ENCODE peak calls at places on chromosomes 4 and X, in eight cellular contexts. I is effector memory CD4-positive, alpha-beta T cell; B is stomach; F is left lung; H is left ventricle myocardium inferior; M is kidney; X is mucosa of descending colon; V is prostate gland. G is an unnamed sample. For H3K4me1, the result is how much of the 10 kb centered on the place peaks cover.

GRCh38 chrX:153778684-153779101 is 2.1 kb upstream of the SRPK3 start:
- DNase-seq in I (no peak), B (no peak), F (peak), H (no peak), M (peak), X (no peak), V (no peak), G (no peak)

GRCh38 chr4:54637325-54637724 is 20.4 kb upstream of the KIT start:
- DNase-seq in I (no peak), B (no peak), F (no peak), H (no peak), M (no peak), X (no peak), V (no peak), G (no peak)

GRCh38 chrX:143994206-143994605 is 110.3 kb downstream of the UBE2NL start:
- DNase-seq in I (no peak), B (no peak), F (no peak), H (no peak), M (no peak), X (no peak), V (no peak), G (no peak)

GRCh38 chr4:153523171-153523757 is 57.1 kb downstream of the TMEM131L start:
- DNase-seq in I (no peak), B (no peak), F (no peak), H (no peak), M (no peak), X (no peak), V (no peak), G (no peak)

GRCh38 chrX:149512225-149512885 is 7.2 kb upstream of the IDS start:
- DNase-seq in I (peak), B (peak), F (no peak), H (peak), M (no peak), X (peak), V (peak), G (peak)

GRCh38 chr4:136858911-136859310 is 673.4 kb downstream of the PCDH18 start:
- DNase-seq in I (no peak), B (no peak), F (no peak), H (no peak), M (no peak), X (no peak), V (no peak), G (no peak)

GRCh38 chrX:65707153-65707552 is 39.7 kb downstream of the MSN start:
- DNase-seq in I (no peak), B (no peak), F (no peak), H (no peak), M (no peak), X (no peak), V (no peak), G (no peak)

GRCh38 chr4:24472514-24473308 is 111.6 kb downstream of the DHX15 start:
- DNase-seq in I (peak), B (peak), F (peak), H (peak), M (peak), X (peak), V (peak), G (peak)

GRCh38 chr4:151700566-151701316 is 60.1 kb downstream of the GATB start:
- DNase-seq in I (no peak), B (no peak), F (no peak), H (no peak), M (no peak), X (no peak), V (no peak), G (no peak)

GRCh38 chr4:173371292-173372192 is 788 bp downstream of the SAP30 start:
- DNase-seq in I (peak), B (peak), F (peak), H (peak), M (peak), X (peak), V (peak), G (peak)

GRCh38 chr4:70849277-70849676 is 9.6 kb upstream of the GRSF1 start:
- DNase-seq in I (no peak), B (no peak), F (no peak), H (no peak), M (no peak), X (no peak), V (no peak), G (no peak)

GRCh38 chrX:51614353-51614752 is 4.4 kb downstream of the CENPVL3 start:
- DNase-seq in I (no peak), B (no peak), F (no peak), H (no peak), M (no peak), X (no peak), V (no peak), G (no peak)

GRCh38 chr4:41061482-41062185 is 152.7 kb downstream of the APBB2 start:
- DNase-seq in I (no peak), B (no peak), F (no peak), H (no peak), M (no peak), X (no peak), V (no peak), G (no peak)

GRCh38 chr4:20444599-20445337 is 193.1 kb downstream of the SLIT2 start:
- DNase-seq in I (no peak), B (no peak), F (no peak), H (no peak), M (no peak), X (no peak), V (no peak), G (no peak)

GRCh38 chr4:8189551-8190466 is 9.3 kb upstream of the SH3TC1 start:
- DNase-seq in I (no peak), B (no peak), F (peak), H (no peak), M (peak), X (no peak), V (no peak), G (no peak)

GRCh38 chrX:34903316-34903715 is 39.3 kb upstream of the FAM47B start:
- DNase-seq in I (no peak), B (no peak), F (no peak), H (no peak), M (no peak), X (no peak), V (no peak), G (no peak)

GRCh38 chr4:31545330-31545729 is 825.2 kb downstream of the PCDH7 start:
- DNase-seq in I (no peak), B (no peak), F (no peak), H (no peak), M (no peak), X (no peak), V (no peak), G (no peak)

GRCh38 chr4:176708771-176709311 is 83.9 kb downstream of the VEGFC start:
- DNase-seq in I (no peak), B (no peak), F (no peak), H (no peak), M (no peak), X (no peak), V (no peak), G (no peak)

GRCh38 chr4:184457530-184458249 is 16.7 kb downstream of the IRF2 start:
- DNase-seq in I (no peak), B (no peak), F (no peak), H (no peak), M (no peak), X (no peak), V (no peak), G (no peak)

GRCh38 chr4:184453402-184454160 is 20.8 kb downstream of the IRF2 start:
- DNase-seq in I (no peak), B (peak), F (no peak), H (no peak), M (no peak), X (no peak), V (peak), G (no peak)

GRCh38 chr4:184459413-184459812 is 14.9 kb downstream of the IRF2 start:
- DNase-seq in I (no peak), B (no peak), F (no peak), H (no peak), M (no peak), X (no peak), V (no peak), G (no peak)

GRCh38 chr4:184455299-184455698 is 19.1 kb downstream of the IRF2 start:
- DNase-seq in I (no peak), B (no peak), F (no peak), H (no peak), M (no peak), X (no peak), V (no peak), G (no peak)

GRCh38 chr4:184456337-184456736 is 18.0 kb downstream of the IRF2 start:
- DNase-seq in I (no peak), B (no peak), F (peak), H (no peak), M (no peak), X (no peak), V (no peak), G (no peak)
- H3K4me1 ChIP-seq in I (under half), B (half or more), F (half or more), H (half or more), M (under half), X (under half), V (under half), G (under half)

GRCh38 chrX:77548751-77549150 is 101.6 kb downstream of the FGF16 start:
- DNase-seq in I (no peak), B (no peak), F (no peak), H (no peak), M (no peak), X (no peak), V (no peak), G (no peak)
- H3K4me1 ChIP-seq in I (under half), B (under half), F (under half), H (under half), M (under half), X (under half), V (under half), G (under half)

DNA sequence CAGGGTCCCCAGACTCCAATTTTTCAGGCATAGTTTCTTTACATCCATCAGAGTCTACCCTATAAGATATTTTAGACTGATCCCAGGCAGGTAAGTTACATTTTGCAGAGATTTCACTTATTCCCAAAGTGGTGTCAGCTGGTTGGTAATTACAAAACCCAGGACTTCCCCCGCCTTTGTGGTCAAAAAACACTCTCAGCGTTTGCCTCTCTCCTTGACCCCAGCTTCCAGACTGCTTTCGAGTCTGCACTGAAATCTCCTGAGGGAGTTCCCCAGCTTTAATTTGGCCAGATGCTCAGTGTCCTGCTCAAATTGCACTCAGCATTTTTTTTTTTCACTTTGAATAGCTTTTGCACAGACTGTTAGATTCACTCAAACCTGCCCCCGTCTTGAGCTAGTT is 11.2 kb upstream of the AMOT start:
- DNase-seq in I (no peak), B (no peak), F (no peak), H (no peak), M (no peak), X (no peak), V (no peak), G (no peak)
- H3K4me1 ChIP-seq in I (under half), B (under half), F (under half), H (under half), M (under half), X (under half), V (under half), G (under half)

GRCh38 chrX:12967711-12968465 is 7.0 kb upstream of the TMSB4X start:
- DNase-seq in I (no peak), B (no peak), F (no peak), H (no peak), M (no peak), X (no peak), V (no peak), G (no peak)
- H3K4me1 ChIP-seq in I (under half), B (under half), F (under half), H (under half), M (under half), X (under half), V (under half), G (under half)

DNA sequence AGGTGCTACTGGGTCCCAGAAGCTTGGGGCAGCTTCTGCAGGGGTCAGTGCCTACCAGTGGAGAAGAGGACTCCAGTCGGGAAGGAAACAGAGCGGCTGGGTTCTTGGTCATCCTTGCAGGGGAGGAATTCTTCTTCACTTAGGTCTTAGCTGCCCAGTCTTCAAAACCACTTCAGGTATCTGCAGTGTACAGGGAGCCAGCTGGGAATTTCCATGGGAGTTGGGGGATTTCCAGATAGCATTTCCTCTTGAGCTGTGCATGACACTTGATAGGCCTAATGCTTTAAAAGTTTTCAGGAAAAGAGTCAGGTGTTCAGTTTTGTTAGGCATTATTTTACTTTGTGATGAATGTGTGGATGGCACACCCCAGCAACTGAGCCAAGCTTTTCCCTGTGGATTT is 58.1 kb upstream of the ENPP6 start:
- DNase-seq in I (no peak), B (peak), F (no peak), H (no peak), M (no peak), X (no peak), V (no peak), G (no peak)
- H3K4me1 ChIP-seq in I (under half), B (under half), F (under half), H (under half), M (under half), X (under half), V (under half), G (under half)

GRCh38 chr4:76741663-76742020 is 156.3 kb downstream of the SOWAHB start:
- DNase-seq in I (no peak), B (no peak), F (no peak), H (no peak), M (no peak), X (no peak), V (no peak), G (no peak)
- H3K4me1 ChIP-seq in I (under half), B (under half), F (under half), H (under half), M (under half), X (under half), V (under half), G (under half)

GRCh38 chr4:158540125-158540907 is 18.6 kb downstream of the RXFP1 start:
- DNase-seq in I (no peak), B (no peak), F (no peak), H (no peak), M (no peak), X (no peak), V (no peak), G (no peak)
- H3K4me1 ChIP-seq in I (under half), B (under half), F (under half), H (under half), M (under half), X (under half), V (under half), G (under half)

GRCh38 chrX:9532349-9532748 is 67.5 kb downstream of the TBL1X start:
- DNase-seq in I (no peak), B (no peak), F (no peak), H (peak), M (no peak), X (no peak), V (no peak), G (peak)
- H3K4me1 ChIP-seq in I (under half), B (under half), F (under half), H (under half), M (under half), X (under half), V (under half), G (under half)

GRCh38 chr4:87042221-87042620 is 107.4 kb downstream of the AFF1 start:
- DNase-seq in I (no peak), B (no peak), F (no peak), H (no peak), M (no peak), X (no peak), V (no peak), G (no peak)

GRCh38 chr4:87042986-87043820 is 108.4 kb downstream of the AFF1 start:
- DNase-seq in I (no peak), B (no peak), F (no peak), H (no peak), M (no peak), X (no peak), V (no peak), G (no peak)

GRCh38 chr4:87037921-87038320 is 103.1 kb downstream of the AFF1 start:
- DNase-seq in I (no peak), B (no peak), F (no peak), H (no peak), M (no peak), X (no peak), V (no peak), G (no peak)

GRCh38 chr4:87038837-87039715 is 104.3 kb downstream of the AFF1 start:
- DNase-seq in I (no peak), B (peak), F (peak), H (peak), M (peak), X (no peak), V (no peak), G (peak)

DNA sequence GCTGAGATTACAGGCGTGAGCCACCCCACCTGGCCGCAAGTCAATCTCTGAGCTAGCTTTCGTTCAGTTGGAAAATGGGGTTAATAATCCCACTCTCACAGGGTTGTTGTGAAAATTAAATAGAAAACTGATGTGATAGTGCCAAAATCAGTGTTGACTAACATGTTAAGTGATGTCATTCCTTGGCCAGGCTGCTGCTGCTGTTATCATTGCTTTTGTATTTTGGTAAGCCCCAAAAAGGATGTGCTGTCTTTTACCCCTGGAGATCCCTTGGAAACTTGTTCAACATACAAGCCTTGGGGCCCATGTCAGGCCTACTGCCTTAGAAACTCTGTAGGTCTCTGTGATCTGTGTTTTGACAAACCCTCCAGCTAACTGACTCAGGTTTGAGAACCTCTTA is 106.3 kb downstream of the AFF1 start:
- DNase-seq in I (no peak), B (no peak), F (no peak), H (no peak), M (no peak), X (no peak), V (no peak), G (no peak)
- H3K4me1 ChIP-seq in I (under half), B (half or more), F (half or more), H (half or more), M (under half), X (under half), V (under half), G (half or more)

DNA sequence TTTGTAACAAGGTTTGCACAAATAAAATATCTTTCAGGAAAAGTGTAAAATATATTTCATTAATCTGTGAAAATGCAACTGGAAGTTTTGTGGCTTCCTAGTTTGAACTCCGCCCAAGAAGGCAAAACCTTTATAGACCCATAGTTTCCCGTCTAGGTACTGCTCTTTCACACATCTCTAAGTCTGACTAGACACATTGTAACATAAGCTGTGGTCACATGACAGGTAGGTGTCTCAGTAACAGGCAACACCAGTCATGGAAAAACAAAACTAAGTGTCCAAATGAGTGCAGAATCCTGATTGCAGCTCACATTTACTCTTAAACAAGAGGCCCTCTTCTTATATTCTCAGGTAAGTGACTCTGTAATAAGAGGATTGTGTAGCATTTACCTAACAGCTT is 55.6 kb downstream of the SNCA start:
- DNase-seq in I (no peak), B (no peak), F (no peak), H (no peak), M (no peak), X (no peak), V (no peak), G (no peak)
- H3K4me1 ChIP-seq in I (under half), B (under half), F (under half), H (under half), M (under half), X (under half), V (under half), G (under half)